ENCODE peak calls at places on chromosome 13, in five cellular contexts. T, C, E, G and F are unnamed samples.

GRCh38 chr13:24654741-24655140 is 25.5 kb upstream of the ATP12A start:
- DNase-seq in T (no peak), C (no peak), E (no peak), G (no peak), F (no peak)

GRCh38 chr13:61052175-61052574 is 363.5 kb downstream of the PCDH20 start:
- DNase-seq in T (no peak), C (no peak), E (no peak), G (no peak), F (no peak)

GRCh38 chr13:74253161-74253560 is 119.0 kb upstream of the KLF12 start:
- DNase-seq in T (no peak), C (no peak), E (no peak), G (no peak), F (no peak)

GRCh38 chr13:36685912-36686311 is 12.1 kb downstream of the SERTM1 start:
- DNase-seq in T (no peak), C (no peak), E (no peak), G (no peak), F (no peak)

GRCh38 chr13:53921473-53921872 is 892.9 kb downstream of the OLFM4 start:
- DNase-seq in T (no peak), C (no peak), E (no peak), G (no peak), F (no peak)

GRCh38 chr13:23428183-23428528 is 5.3 kb downstream of the SACS start:
- DNase-seq in T (no peak), C (no peak), E (no peak), G (no peak), F (no peak)

GRCh38 chr13:38361551-38362262 is 12.1 kb downstream of the UFM1 start:
- DNase-seq in T (no peak), C (no peak), E (no peak), G (no peak), F (no peak)

GRCh38 chr13:45490068-45490467 is 25.3 kb downstream of the COG3 start:
- DNase-seq in T (no peak), C (no peak), E (peak), G (no peak), F (no peak)

GRCh38 chr13:27928805-27929753 is 9.3 kb downstream of the PDX1 start:
- DNase-seq in T (no peak), C (no peak), E (no peak), G (no peak), F (no peak)

GRCh38 chr13:78609464-78610205 is 6.3 kb upstream of the POU4F1 start:
- DNase-seq in T (no peak), C (no peak), E (no peak), G (no peak), F (no peak)

GRCh38 chr13:61778531-61778930 is 362.9 kb upstream of the PCDH20 start:
- DNase-seq in T (peak), C (no peak), E (no peak), G (no peak), F (no peak)

GRCh38 chr13:70568571-70568970 is 460.3 kb upstream of the KLHL1 start:
- DNase-seq in T (no peak), C (peak), E (peak), G (peak), F (peak)

GRCh38 chr13:45200701-45201230 is at the start of gene KCTD4:
- DNase-seq in T (no peak), C (no peak), E (no peak), G (no peak), F (no peak)

GRCh38 chr13:74136089-74136658 is 2.0 kb upstream of the KLF12 start:
- DNase-seq in T (no peak), C (no peak), E (no peak), G (no peak), F (no peak)

GRCh38 chr13:46662690-46663089 is 109.7 kb downstream of the LRCH1 start:
- DNase-seq in T (no peak), C (no peak), E (no peak), G (no peak), F (no peak)

GRCh38 chr13:70844391-70845108 is 736.3 kb upstream of the KLHL1 start:
- DNase-seq in T (no peak), C (no peak), E (no peak), G (no peak), F (no peak)

GRCh38 chr13:51325837-51326236 is 13.7 kb upstream of the SERPINE3 start:
- DNase-seq in T (no peak), C (no peak), E (no peak), G (no peak), F (no peak)

GRCh38 chr13:41008349-41008980 is 10.7 kb downstream of the ELF1 start:
- DNase-seq in T (no peak), C (no peak), E (peak), G (no peak), F (no peak)

GRCh38 chr13:39881887-39882286 is 226.4 kb downstream of the COG6 start:
- DNase-seq in T (no peak), C (no peak), E (no peak), G (no peak), F (no peak)

GRCh38 chr13:90868321-90868920 is 479.1 kb upstream of the MIR17HG start:
- DNase-seq in T (no peak), C (no peak), E (peak), G (peak), F (peak)

GRCh38 chr13:25602206-25602605 is 230.4 kb downstream of the ATP8A2 start:
- DNase-seq in T (peak), C (no peak), E (no peak), G (no peak), F (no peak)

GRCh38 chr13:40933508-40933907 is 85.6 kb downstream of the ELF1 start:
- DNase-seq in T (no peak), C (peak), E (no peak), G (no peak), F (no peak)

GRCh38 chr13:86825410-86825809 is 845.8 kb upstream of the SLITRK5 start:
- DNase-seq in T (no peak), C (no peak), E (peak), G (no peak), F (no peak)

GRCh38 chr13:50676602-50677001 is 166.9 kb downstream of the DLEU7 start:
- DNase-seq in T (no peak), C (no peak), E (no peak), G (no peak), F (no peak)

GRCh38 chr13:105907319-105908019 is 628.0 kb downstream of the EFNB2 start:
- DNase-seq in T (no peak), C (no peak), E (no peak), G (no peak), F (no peak)

GRCh38 chr13:105904034-105904742 is 631.3 kb downstream of the EFNB2 start:
- DNase-seq in T (no peak), C (no peak), E (no peak), G (no peak), F (no peak)

GRCh38 chr13:105908581-105908980 is 626.9 kb downstream of the EFNB2 start:
- DNase-seq in T (no peak), C (no peak), E (no peak), G (no peak), F (no peak)
- TF ChIP-seq SIN3A in T (no peak), C (no peak), E (no peak), G (no peak), F (no peak)

GRCh38 chr13:49226613-49227012 is 6.5 kb downstream of the MLNR start:
- DNase-seq in T (no peak), C (no peak), E (no peak), G (no peak), F (no peak)
- TF ChIP-seq MAX in T (no peak), C (no peak), E (no peak), G (no peak), F (no peak)

DNA sequence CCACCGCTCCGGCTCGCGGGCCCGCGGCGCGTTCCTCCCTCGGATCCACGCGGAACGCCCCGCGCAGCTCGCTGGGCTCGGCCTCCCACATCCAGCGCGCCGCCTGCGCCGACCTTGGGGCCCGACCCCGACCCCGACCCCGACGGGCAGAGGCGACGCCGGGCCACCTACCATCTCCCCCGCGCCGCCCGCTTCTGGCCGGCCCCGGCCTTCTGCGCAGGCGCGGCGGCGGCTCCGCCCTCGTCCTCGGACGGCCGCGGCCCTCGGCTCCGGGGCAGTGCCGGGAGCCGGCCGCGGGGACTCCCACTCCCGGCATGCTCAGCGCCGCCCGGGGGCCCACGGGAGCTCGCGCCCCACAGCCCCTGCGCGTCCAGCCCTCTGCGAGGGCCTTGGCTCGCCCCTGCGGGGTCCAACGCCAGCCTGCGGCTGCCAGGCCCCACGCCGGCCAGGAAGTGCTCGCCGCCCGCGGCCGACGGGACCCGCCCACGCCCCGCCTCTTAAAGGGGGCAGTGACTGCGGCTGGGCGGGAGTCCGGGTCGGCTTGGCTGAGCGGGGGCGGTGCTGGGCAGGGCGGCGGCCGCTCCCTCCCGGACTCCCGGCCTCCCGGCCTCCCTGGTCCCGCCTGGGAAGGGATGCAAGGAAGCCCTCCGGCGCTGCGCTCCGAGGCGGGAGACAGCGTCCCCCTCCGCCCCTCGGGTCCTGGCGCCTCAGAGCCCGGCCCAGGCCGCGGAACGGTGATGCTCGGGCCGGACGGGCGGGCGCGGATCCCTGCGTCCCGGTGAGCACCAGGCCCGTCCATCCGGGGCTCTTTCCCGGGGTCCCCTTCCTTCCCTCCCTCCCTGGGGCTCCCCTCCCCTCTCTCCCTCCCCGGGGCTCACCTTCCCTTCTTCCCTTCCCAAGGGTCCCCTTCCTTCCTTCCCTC is at the start of gene DCUN1D2:
- DNase-seq in T (peak), C (peak), E (peak), G (peak), F (peak)
- TF ChIP-seq POLR2A in T (no peak), C (peak), E (no peak), G (peak), F (peak)

GRCh38 chr13:104796581-104796980 is 1730.4 kb upstream of the SLC10A2 start:
- DNase-seq in T (no peak), C (no peak), E (no peak), G (no peak), F (no peak)
- TF ChIP-seq SIN3A in T (no peak), C (no peak), E (no peak), G (no peak), F (no peak)

GRCh38 chr13:31945202-31945978 is 86.2 kb upstream of the FRY start:
- DNase-seq in T (no peak), C (no peak), E (no peak), G (no peak), F (no peak)

GRCh38 chr13:31946091-31946770 is 85.3 kb upstream of the FRY start:
- DNase-seq in T (no peak), C (no peak), E (no peak), G (no peak), F (no peak)

GRCh38 chr13:31947506-31947905 is 84.1 kb upstream of the FRY start:
- DNase-seq in T (no peak), C (no peak), E (no peak), G (no peak), F (no peak)

GRCh38 chr13:31944262-31945160 is 87.1 kb upstream of the FRY start:
- DNase-seq in T (no peak), C (no peak), E (no peak), G (no peak), F (no peak)

GRCh38 chr13:31947105-31947504 is 84.5 kb upstream of the FRY start:
- DNase-seq in T (no peak), C (no peak), E (no peak), G (no peak), F (no peak)
- TF ChIP-seq MAX in T (no peak), C (no peak), E (no peak), G (no peak), F (no peak)

GRCh38 chr13:99199541-99200432 is 867 bp upstream of the UBAC2 start:
- DNase-seq in T (no peak), C (no peak), E (no peak), G (peak), F (no peak)
- TF ChIP-seq POLR2A in T (no peak), C (no peak), E (no peak), G (no peak), F (no peak)

GRCh38 chr13:85266331-85266730 is 532.9 kb downstream of the SLITRK6 start:
- DNase-seq in T (no peak), C (no peak), E (no peak), G (no peak), F (no peak)
- TF ChIP-seq SIN3A in T (no peak), C (no peak), E (no peak), G (no peak), F (no peak)

GRCh38 chr13:64529874-64530485 is 2700.2 kb downstream of the PCDH9 start:
- DNase-seq in T (peak), C (no peak), E (peak), G (peak), F (peak)
- TF ChIP-seq MAX in T (no peak), C (no peak), E (no peak), G (no peak), F (no peak)